ENCODE peak calls at places on chromosome 11, in five cellular contexts. One of them, this sample, is unnamed.

GRCh38 chr11:18741783-18742182 is 15.8 kb upstream of the IGSF22 start:
- DNase-seq in CD8-positive, alpha-beta T cell: no peak
- DNase-seq in AG04450: no peak
- DNase-seq in GM23338: no peak
- DNase-seq in ascending aorta: no peak
- DNase-seq in this sample: no peak

GRCh38 chr11:68470304-68470811 is 9.8 kb downstream of the PPP6R3 start:
- DNase-seq in CD8-positive, alpha-beta T cell: no peak
- DNase-seq in AG04450: no peak
- DNase-seq in GM23338: no peak
- DNase-seq in ascending aorta: no peak
- DNase-seq in this sample: no peak

GRCh38 chr11:128522943-128523518 is 64.3 kb downstream of the ETS1 start:
- DNase-seq in AG04450: no peak
- DNase-seq in ascending aorta: no peak
- DNase-seq in GM23338: no peak
- DNase-seq in CD8-positive, alpha-beta T cell: no peak
- DNase-seq in this sample: no peak

GRCh38 chr11:100753144-100753543 is 66.1 kb downstream of the ARHGAP42 start:
- DNase-seq in ascending aorta: no peak
- DNase-seq in CD8-positive, alpha-beta T cell: no peak
- DNase-seq in GM23338: peak; percentile 87
- DNase-seq in AG04450: no peak
- DNase-seq in this sample: no peak

GRCh38 chr11:93498099-93499040 is 44.8 kb downstream of the SMCO4 start:
- DNase-seq in GM23338: peak; percentile 44
- DNase-seq in CD8-positive, alpha-beta T cell: no peak
- DNase-seq in AG04450: no peak
- DNase-seq in ascending aorta: no peak
- DNase-seq in this sample: no peak

GRCh38 chr11:43649921-43650320 is 30.6 kb upstream of the HSD17B12 start:
- DNase-seq in GM23338: no peak
- DNase-seq in AG04450: no peak
- DNase-seq in CD8-positive, alpha-beta T cell: no peak
- DNase-seq in ascending aorta: no peak
- DNase-seq in this sample: no peak

GRCh38 chr11:29616611-29617010 is 400.2 kb downstream of the KCNA4 start:
- DNase-seq in CD8-positive, alpha-beta T cell: no peak
- DNase-seq in GM23338: no peak
- DNase-seq in ascending aorta: no peak
- DNase-seq in AG04450: no peak
- DNase-seq in this sample: no peak

GRCh38 chr11:10351768-10352641 is 47.1 kb downstream of the ADM start:
- DNase-seq in CD8-positive, alpha-beta T cell: no peak
- DNase-seq in ascending aorta: peak; percentile 81
- DNase-seq in AG04450: peak; percentile 80
- DNase-seq in GM23338: peak; percentile 99
- DNase-seq in this sample: peak; percentile 73

GRCh38 chr11:908273-908672 is 2.3 kb downstream of the CHID1 start:
- DNase-seq in CD8-positive, alpha-beta T cell: no peak
- DNase-seq in ascending aorta: no peak
- DNase-seq in GM23338: no peak
- DNase-seq in AG04450: no peak
- DNase-seq in this sample: no peak

GRCh38 chr11:44316388-44317240 is 6.7 kb upstream of the ALX4 start:
- DNase-seq in GM23338: peak; percentile 74
- DNase-seq in CD8-positive, alpha-beta T cell: no peak
- DNase-seq in AG04450: no peak
- DNase-seq in ascending aorta: no peak
- DNase-seq in this sample: no peak

GRCh38 chr11:11998091-11998781 is 10.2 kb downstream of the DKK3 start:
- DNase-seq in CD8-positive, alpha-beta T cell: no peak
- DNase-seq in ascending aorta: peak; percentile 65
- DNase-seq in GM23338: no peak
- DNase-seq in AG04450: peak; percentile 69
- DNase-seq in this sample: no peak

GRCh38 chr11:125390949-125391348 is 105.1 kb downstream of the FEZ1 start:
- DNase-seq in GM23338: peak; percentile 55
- DNase-seq in CD8-positive, alpha-beta T cell: no peak
- DNase-seq in ascending aorta: no peak
- DNase-seq in AG04450: peak; percentile 43
- DNase-seq in this sample: no peak

GRCh38 chr11:21811572-21811971 is 381.3 kb upstream of the ANO5 start:
- DNase-seq in ascending aorta: no peak
- DNase-seq in CD8-positive, alpha-beta T cell: no peak
- DNase-seq in GM23338: peak; percentile 67
- DNase-seq in AG04450: no peak
- DNase-seq in this sample: no peak

GRCh38 chr11:97909544-97910394 is 1111.0 kb upstream of the CNTN5 start:
- DNase-seq in ascending aorta: no peak
- DNase-seq in AG04450: peak; percentile 1
- DNase-seq in CD8-positive, alpha-beta T cell: no peak
- DNase-seq in GM23338: no peak
- DNase-seq in this sample: no peak

GRCh38 chr11:57434640-57435546 is 8.0 kb upstream of the SLC43A3 start:
- DNase-seq in ascending aorta: peak; percentile 69
- DNase-seq in AG04450: peak; percentile 86
- DNase-seq in CD8-positive, alpha-beta T cell: no peak
- DNase-seq in GM23338: no peak
- DNase-seq in this sample: no peak

GRCh38 chr11:64334764-64335741 is 5.0 kb upstream of the CCDC88B start:
- DNase-seq in AG04450: peak; percentile 75
- DNase-seq in CD8-positive, alpha-beta T cell: no peak
- DNase-seq in ascending aorta: no peak
- DNase-seq in GM23338: peak; percentile 56
- DNase-seq in this sample: peak; percentile 70

GRCh38 chr11:116033931-116034553 is 529.8 kb upstream of the CADM1 start:
- DNase-seq in ascending aorta: no peak
- DNase-seq in GM23338: peak; percentile 51
- DNase-seq in AG04450: no peak
- DNase-seq in CD8-positive, alpha-beta T cell: no peak
- DNase-seq in this sample: no peak

GRCh38 chr11:68439355-68440065 is 21.0 kb upstream of the PPP6R3 start:
- DNase-seq in ascending aorta: no peak
- DNase-seq in CD8-positive, alpha-beta T cell: no peak
- DNase-seq in AG04450: no peak
- DNase-seq in GM23338: peak; percentile 30
- DNase-seq in this sample: no peak

GRCh38 chr11:67371549-67372231 is 1.7 kb downstream of the CLCF1 start:
- DNase-seq in ascending aorta: peak; percentile 79
- DNase-seq in GM23338: peak; percentile 77
- DNase-seq in CD8-positive, alpha-beta T cell: no peak
- DNase-seq in AG04450: no peak
- DNase-seq in this sample: no peak

GRCh38 chr11:61092280-61092766 is 10.0 kb upstream of the CD5 start:
- DNase-seq in AG04450: no peak
- DNase-seq in ascending aorta: no peak
- DNase-seq in GM23338: no peak
- DNase-seq in CD8-positive, alpha-beta T cell: no peak
- DNase-seq in this sample: no peak
- H3K4me3 ChIP-seq in AG04450: no peak overlapping the region
- H3K4me3 ChIP-seq in ascending aorta: no peak overlapping the region
- H3K4me3 ChIP-seq in GM23338: no peak overlapping the region
- H3K4me3 ChIP-seq in CD8-positive, alpha-beta T cell: peak overlapping the region; percentile 33
- H3K4me3 ChIP-seq in this sample: no peak overlapping the region

GRCh38 chr11:111299111-111300026 is 1.0 kb downstream of the POU2AF3 start:
- DNase-seq in GM23338: peak; percentile 75
- DNase-seq in ascending aorta: peak; percentile 78
- DNase-seq in CD8-positive, alpha-beta T cell: no peak
- DNase-seq in AG04450: no peak
- DNase-seq in this sample: peak; percentile 31
- TF ChIP-seq CTCF in GM23338: peak; percentile 45
- TF ChIP-seq CTCF in ascending aorta: peak; percentile 76
- TF ChIP-seq CTCF in CD8-positive, alpha-beta T cell: no peak
- TF ChIP-seq CTCF in AG04450: peak; percentile 56
- TF ChIP-seq CTCF in this sample: peak; percentile 81

GRCh38 chr11:14232652-14233051 is 126.3 kb downstream of the RRAS2 start:
- DNase-seq in ascending aorta: no peak
- DNase-seq in CD8-positive, alpha-beta T cell: no peak
- DNase-seq in GM23338: peak; percentile 67
- DNase-seq in AG04450: no peak
- DNase-seq in this sample: no peak
- H3K27me3 ChIP-seq in ascending aorta: no peaks in the 10 kb centered on the region
- H3K27me3 ChIP-seq in CD8-positive, alpha-beta T cell: no peaks in the 10 kb centered on the region
- H3K27me3 ChIP-seq in GM23338: no peaks in the 10 kb centered on the region
- H3K27me3 ChIP-seq in AG04450: peaks cover 15% of the 10 kb centered on the region
- H3K27me3 ChIP-seq in this sample: no peaks in the 10 kb centered on the region

GRCh38 chr11:26994579-26995210 is 783 bp downstream of the FIBIN start:
- DNase-seq in ascending aorta: no peak
- DNase-seq in CD8-positive, alpha-beta T cell: no peak
- DNase-seq in AG04450: no peak
- DNase-seq in GM23338: peak; percentile 24
- DNase-seq in this sample: no peak
- H3K4me3 ChIP-seq in ascending aorta: peak overlapping the region; percentile 60
- H3K4me3 ChIP-seq in CD8-positive, alpha-beta T cell: no peak overlapping the region
- H3K4me3 ChIP-seq in AG04450: peak overlapping the region; percentile 80
- H3K4me3 ChIP-seq in GM23338: peak overlapping the region; percentile 51
- H3K4me3 ChIP-seq in this sample: peak overlapping the region; percentile 19

GRCh38 chr11:17734986-17735822 is 623 bp downstream of the KCNC1 start:
- DNase-seq in AG04450: peak; percentile 27
- DNase-seq in ascending aorta: peak; percentile 79
- DNase-seq in CD8-positive, alpha-beta T cell: no peak
- DNase-seq in GM23338: peak; percentile 87
- DNase-seq in this sample: peak; percentile 71
- TF ChIP-seq CTCF in AG04450: no peak
- TF ChIP-seq CTCF in ascending aorta: no peak
- TF ChIP-seq CTCF in CD8-positive, alpha-beta T cell: no peak
- TF ChIP-seq CTCF in GM23338: no peak
- TF ChIP-seq CTCF in this sample: no peak

DNA sequence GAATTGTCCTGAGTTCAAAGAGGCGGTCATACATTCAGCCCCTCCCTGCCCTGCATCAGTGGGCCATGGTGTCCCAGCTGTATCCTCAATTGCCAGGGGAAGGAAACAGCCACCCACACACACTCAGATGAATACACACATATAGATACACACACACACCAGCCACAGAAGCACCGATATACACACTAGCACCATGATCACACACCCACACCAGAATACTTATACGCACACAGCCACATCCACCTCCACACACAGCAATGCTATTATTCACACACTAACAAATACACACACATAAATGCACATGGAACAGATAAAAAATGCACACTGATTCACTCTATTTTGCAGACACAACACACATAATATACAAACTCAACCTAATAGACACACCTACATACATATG is 1.4 kb downstream of the PDE2A start:
- DNase-seq in CD8-positive, alpha-beta T cell: no peak
- DNase-seq in ascending aorta: no peak
- DNase-seq in AG04450: no peak
- DNase-seq in GM23338: no peak
- DNase-seq in this sample: no peak
- H3K27me3 ChIP-seq in CD8-positive, alpha-beta T cell: peaks cover 45% of the 10 kb centered on the region
- H3K27me3 ChIP-seq in ascending aorta: peaks cover 16% of the 10 kb centered on the region
- H3K27me3 ChIP-seq in AG04450: peaks cover 78% of the 10 kb centered on the region
- H3K27me3 ChIP-seq in GM23338: peaks cover 50% of the 10 kb centered on the region
- H3K27me3 ChIP-seq in this sample: no peaks in the 10 kb centered on the region

GRCh38 chr11:126465573-126466287 is 110.2 kb downstream of the ST3GAL4 start:
- DNase-seq in GM23338: no peak
- DNase-seq in ascending aorta: no peak
- DNase-seq in AG04450: no peak
- DNase-seq in CD8-positive, alpha-beta T cell: no peak
- DNase-seq in this sample: peak; percentile 59

GRCh38 chr11:126468102-126468521 is 112.6 kb downstream of the ST3GAL4 start:
- DNase-seq in ascending aorta: no peak
- DNase-seq in GM23338: no peak
- DNase-seq in CD8-positive, alpha-beta T cell: no peak
- DNase-seq in AG04450: no peak
- DNase-seq in this sample: no peak

GRCh38 chr11:126467046-126467370 is 111.5 kb downstream of the ST3GAL4 start:
- DNase-seq in ascending aorta: no peak
- DNase-seq in AG04450: no peak
- DNase-seq in CD8-positive, alpha-beta T cell: no peak
- DNase-seq in GM23338: no peak
- DNase-seq in this sample: no peak

GRCh38 chr11:126467471-126467870 is 112.0 kb downstream of the ST3GAL4 start:
- DNase-seq in GM23338: no peak
- DNase-seq in ascending aorta: no peak
- DNase-seq in CD8-positive, alpha-beta T cell: no peak
- DNase-seq in AG04450: no peak
- DNase-seq in this sample: no peak

DNA sequence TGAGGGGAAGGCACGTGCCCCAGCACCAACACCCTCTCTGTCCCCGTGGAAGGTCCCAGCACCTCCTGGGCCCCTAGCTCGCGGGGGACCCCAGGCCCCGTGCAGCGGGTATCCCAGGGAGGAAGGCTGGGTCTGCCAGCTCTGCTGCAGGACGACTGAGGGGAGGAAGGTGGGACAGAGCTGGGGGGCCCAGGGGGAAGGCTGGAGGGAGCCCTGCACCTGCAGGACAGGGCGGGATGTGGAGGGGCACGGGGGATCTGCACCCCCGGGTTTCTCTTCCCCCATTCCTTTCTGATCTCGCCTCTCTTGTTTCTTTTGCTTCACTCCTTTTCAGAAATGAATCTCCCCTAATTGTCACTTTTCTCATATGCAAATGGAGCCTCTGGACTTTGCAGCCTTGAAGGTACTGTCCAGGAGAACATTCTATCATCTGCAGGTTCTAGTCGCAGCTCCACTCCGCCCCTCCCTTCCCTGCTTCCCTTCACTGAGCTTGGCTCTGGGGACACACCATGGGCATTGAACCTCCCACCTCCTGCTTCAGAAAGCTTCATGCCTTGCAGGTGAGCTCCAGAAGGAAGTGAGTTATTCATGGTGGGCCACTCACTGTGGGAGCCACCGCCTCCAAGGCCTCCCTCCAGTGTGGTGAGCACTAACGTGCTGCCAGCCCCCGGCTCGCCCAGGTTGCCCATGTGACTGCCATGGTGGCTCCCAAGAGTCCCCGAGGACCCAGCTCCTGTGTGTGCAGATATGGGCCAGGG is 111.0 kb downstream of the ST3GAL4 start:
- DNase-seq in AG04450: no peak
- DNase-seq in ascending aorta: no peak
- DNase-seq in CD8-positive, alpha-beta T cell: no peak
- DNase-seq in GM23338: no peak
- DNase-seq in this sample: no peak
- H3K4me3 ChIP-seq in AG04450: no peak overlapping the region
- H3K4me3 ChIP-seq in ascending aorta: no peak overlapping the region
- H3K4me3 ChIP-seq in CD8-positive, alpha-beta T cell: no peak overlapping the region
- H3K4me3 ChIP-seq in GM23338: no peak overlapping the region
- H3K4me3 ChIP-seq in this sample: no peak overlapping the region

This sample was measured in Peyer's patch.